ENCODE peak calls at places on chromosome 17, in five cellular contexts. O, P, E, F and J are unnamed samples.

GRCh38 chr17:46818319-46818928 is at the start of gene WNT3:
- DNase-seq in F (no peak), O (peak), P (no peak), E (peak), J (no peak)

GRCh38 chr17:50661795-50662391 is 27.2 kb downstream of the ABCC3 start:
- DNase-seq in F (no peak), O (peak), E (no peak), P (peak), J (peak)

GRCh38 chr17:76969598-76970172 is 101.5 kb downstream of the MGAT5B start:
- DNase-seq in F (no peak), E (peak), O (no peak), P (no peak), J (no peak)

GRCh38 chr17:75979705-75980187 is 706 bp downstream of the TEN1 start:
- DNase-seq in E (no peak), P (no peak), O (no peak), F (no peak), J (no peak)

GRCh38 chr17:34584805-34585416 is 5.5 kb downstream of the TMEM132E start:
- DNase-seq in P (no peak), E (no peak), F (no peak), O (no peak), J (no peak)

GRCh38 chr17:47315451-47316266 is 8.1 kb upstream of the EFCAB13 start:
- DNase-seq in F (peak), P (peak), E (no peak), O (peak), J (peak)

GRCh38 chr17:29726721-29727252 is 104.1 kb upstream of the CORO6 start:
- DNase-seq in O (peak), F (peak), E (no peak), P (no peak), J (no peak)

GRCh38 chr17:4604111-4604644 is 19.8 kb downstream of the SMTNL2 start:
- DNase-seq in E (no peak), P (no peak), F (no peak), O (no peak), J (no peak)

GRCh38 chr17:40314557-40314953 is 5.6 kb downstream of the RARA start:
- DNase-seq in O (no peak), F (no peak), P (peak), E (no peak), J (peak)

GRCh38 chr17:51121620-51122472 is 1.2 kb upstream of the SPAG9 start:
- DNase-seq in O (peak), E (peak), F (peak), P (peak), J (peak)

GRCh38 chr17:67481808-67482207 is 104.7 kb downstream of the PITPNC1 start:
- DNase-seq in E (no peak), P (no peak), F (no peak), O (no peak), J (no peak)

GRCh38 chr17:33594000-33594399 is 300.9 kb upstream of the ASIC2 start:
- DNase-seq in O (no peak), E (no peak), F (no peak), P (no peak), J (no peak)

GRCh38 chr17:21105081-21105480 is 21.7 kb upstream of the DHRS7B start:
- DNase-seq in E (no peak), F (no peak), P (no peak), O (no peak), J (no peak)

GRCh38 chr17:76382305-76382802 is 2.1 kb upstream of the SPHK1 start:
- DNase-seq in E (peak), F (no peak), P (peak), O (peak), J (no peak)

GRCh38 chr17:82750241-82750905 is 1.5 kb upstream of the TBCD start:
- DNase-seq in F (no peak), E (peak), P (no peak), O (no peak), J (no peak)

GRCh38 chr17:70804161-70804560 is 634.8 kb downstream of the KCNJ2 start:
- DNase-seq in F (no peak), O (no peak), P (no peak), E (no peak), J (no peak)

GRCh38 chr17:10114931-10115535 is 83.4 kb downstream of the GAS7 start:
- DNase-seq in O (no peak), F (peak), P (no peak), E (no peak), J (no peak)

GRCh38 chr17:69967910-69968411 is 107.1 kb upstream of the KCNJ16 start:
- DNase-seq in O (no peak), F (no peak), E (no peak), P (no peak), J (no peak)

GRCh38 chr17:5418858-5419355 is 555 bp downstream of the NUP88 start:
- DNase-seq in E (no peak), F (peak), O (no peak), P (peak), J (no peak)

GRCh38 chr17:66353937-66354401 is 51.6 kb downstream of the PRKCA start:
- DNase-seq in F (no peak), O (no peak), P (no peak), E (no peak), J (no peak)

GRCh38 chr17:40538019-40538935 is 27.0 kb downstream of the CCR7 start:
- DNase-seq in P (no peak), F (no peak), O (no peak), E (no peak), J (no peak)

GRCh38 chr17:30505868-30506417 is 28.7 kb downstream of the GOSR1 start:
- DNase-seq in P (no peak), F (no peak), E (no peak), O (no peak), J (no peak)

GRCh38 chr17:19379306-19380075 is 1.2 kb downstream of the MAPK7 start:
- DNase-seq in F (no peak), E (no peak), P (no peak), O (no peak), J (no peak)

GRCh38 chr17:75406222-75406615 is 741 bp upstream of the GRB2 start:
- DNase-seq in P (no peak), F (no peak), E (no peak), O (no peak), J (no peak)

GRCh38 chr17:31741371-31741770 is 117.7 kb downstream of the COPRS start:
- DNase-seq in P (no peak), E (no peak), O (no peak), F (no peak), J (no peak)

GRCh38 chr17:49299996-49300395 is 62.1 kb downstream of the ZNF652 start:
- DNase-seq in F (no peak), O (no peak), E (no peak), P (no peak), J (no peak)

GRCh38 chr17:67717192-67717623 is 528 bp upstream of the NOL11 start:
- DNase-seq in P (peak), O (no peak), E (no peak), F (no peak), J (peak)

GRCh38 chr17:3911271-3912053 is 4.8 kb downstream of the P2RX1 start:
- DNase-seq in O (no peak), P (no peak), F (peak), E (no peak), J (no peak)

GRCh38 chr17:59361386-59361785 is 29.9 kb downstream of the YPEL2 start:
- DNase-seq in P (no peak), O (no peak), F (no peak), E (no peak), J (no peak)

GRCh38 chr17:60463157-60463820 is 41.0 kb downstream of the CHCT1 start:
- DNase-seq in P (no peak), F (no peak), O (no peak), E (no peak), J (no peak)

GRCh38 chr17:80953471-80954315 is 37.9 kb upstream of the CHMP6 start:
- DNase-seq in E (no peak), O (no peak), F (no peak), P (no peak), J (no peak)

GRCh38 chr17:39461911-39462641 is 790 bp downstream of the CDK12 start:
- DNase-seq in F (peak), E (peak), P (peak), O (peak), J (no peak)

GRCh38 chr17:81002409-81003361 is 11.0 kb downstream of the CHMP6 start:
- DNase-seq in F (no peak), P (no peak), E (no peak), O (peak), J (no peak)

GRCh38 chr17:36937961-36938565 is 788 bp downstream of the LHX1 start:
- DNase-seq in O (no peak), P (no peak), F (no peak), E (peak), J (no peak)

GRCh38 chr17:6239237-6239798 is 169.1 kb downstream of the WSCD1 start:
- DNase-seq in P (no peak), E (peak), O (no peak), F (no peak), J (no peak)

GRCh38 chr17:14078027-14078426 is 8.7 kb downstream of the COX10 start:
- DNase-seq in E (no peak), F (no peak), P (no peak), O (no peak), J (no peak)

GRCh38 chr17:67559381-67559966 is 158.3 kb upstream of the NOL11 start:
- DNase-seq in F (no peak), E (peak), O (no peak), P (no peak), J (no peak)

GRCh38 chr17:13079010-13079409 is 61.2 kb upstream of the ELAC2 start:
- DNase-seq in P (no peak), F (no peak), O (no peak), E (no peak), J (no peak)

GRCh38 chr17:11917415-11917814 is 79.9 kb downstream of the ZNF18 start:
- DNase-seq in P (no peak), O (no peak), E (no peak), F (no peak), J (no peak)
- TF ChIP-seq SRF in P (no peak), O (no peak), E (no peak), F (no peak), J (no peak)

GRCh38 chr17:42879596-42879985 is 21.0 kb upstream of the G6PC1 start:
- DNase-seq in E (no peak), F (no peak), O (peak), P (no peak), J (no peak)
- TF ChIP-seq SRF in E (no peak), F (no peak), O (no peak), P (no peak), J (no peak)

GRCh38 chr17:222172-222571 is 40.7 kb upstream of the DOC2B start:
- DNase-seq in O (no peak), P (no peak), E (no peak), F (no peak), J (no peak)

GRCh38 chr17:223723-224471 is 42.4 kb upstream of the DOC2B start:
- DNase-seq in E (no peak), O (no peak), P (no peak), F (no peak), J (no peak)

GRCh38 chr17:218711-219110 is 37.3 kb upstream of the DOC2B start:
- DNase-seq in F (no peak), O (no peak), E (no peak), P (no peak), J (no peak)

GRCh38 chr17:216625-217024 is 35.2 kb upstream of the DOC2B start:
- DNase-seq in F (no peak), E (no peak), O (no peak), P (no peak), J (no peak)

GRCh38 chr17:219696-220095 is 38.2 kb upstream of the DOC2B start:
- DNase-seq in O (no peak), E (no peak), P (no peak), F (no peak), J (no peak)
- TF ChIP-seq SRF in O (no peak), E (no peak), P (no peak), F (no peak), J (no peak)

DNA sequence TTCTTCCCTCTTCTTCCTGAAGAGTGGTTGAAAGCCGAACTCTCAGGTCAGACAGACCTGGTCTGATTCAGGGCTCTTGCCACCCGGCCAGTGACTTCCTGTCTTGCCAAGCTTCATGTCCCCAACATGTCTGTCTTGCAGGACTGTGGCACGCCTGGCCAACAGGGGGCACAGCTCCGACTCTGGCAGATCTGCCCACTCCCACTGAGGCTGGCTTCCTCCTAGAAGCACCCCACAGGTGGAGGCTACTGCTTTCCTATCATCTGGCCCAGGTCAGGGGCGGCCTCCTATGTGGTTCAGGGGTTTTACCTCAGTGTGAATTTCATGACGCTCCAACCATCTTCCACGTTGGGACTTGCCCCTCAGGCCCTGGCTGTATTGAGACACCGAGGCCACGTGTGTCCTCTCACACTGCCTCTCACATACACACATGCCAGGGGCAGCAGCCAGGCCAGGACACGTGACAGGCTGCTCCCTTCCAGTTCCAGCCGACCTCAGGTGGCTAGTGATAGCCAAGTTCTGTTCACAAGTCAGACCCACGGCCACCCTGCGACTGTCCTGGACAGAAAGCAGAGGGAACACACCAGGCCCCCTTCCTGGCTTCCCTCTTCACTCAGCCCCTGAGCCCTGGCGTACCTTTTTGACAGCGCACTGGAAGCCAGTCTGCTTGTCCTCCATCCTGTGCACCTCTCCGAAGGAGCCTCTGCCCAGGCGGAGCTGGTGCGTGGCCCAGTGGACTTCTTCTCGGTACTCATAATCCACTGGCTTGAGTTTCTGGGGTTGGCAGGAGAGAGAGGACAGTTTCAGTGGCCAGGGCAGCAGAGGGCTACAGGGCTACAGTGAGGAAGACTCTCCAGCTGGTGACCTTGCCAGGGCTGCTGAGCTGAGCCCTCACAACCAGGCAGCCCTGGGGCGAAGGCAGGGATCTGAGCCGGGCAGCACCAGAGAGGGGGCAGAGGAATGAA is 22.6 kb upstream of the SPATA32 start:
- DNase-seq in O (no peak), E (peak), P (no peak), F (no peak), J (no peak)
- TF ChIP-seq SRF in O (no peak), E (no peak), P (no peak), F (no peak), J (no peak)

GRCh38 chr17:17070931-17071330 is 28.7 kb downstream of the MPRIP start:
- DNase-seq in P (no peak), O (no peak), F (no peak), E (no peak), J (no peak)
- TF ChIP-seq SRF in P (no peak), O (no peak), F (no peak), E (no peak), J (no peak)